ENCODE peak calls at places on chromosomes 2 and 18, in ten cellular contexts. N is fibroblast of lung, A is left lung, Q is heart left ventricle, U is PC-9, K is upper lobe of right lung, R is psoas muscle, O is sigmoid colon, P is uterus, J is heart right ventricle. F is an unnamed sample. For H3K36me3, the result is how much of the 10 kb centered on the place peaks cover.

GRCh38 chr2:199405241-199405640 is 52.5 kb downstream of the SATB2 start:
- DNase-seq in P (no peak), A (no peak), Q (no peak), J (no peak), K (no peak), N (peak), O (no peak), R (no peak), U (no peak), F (no peak)

GRCh38 chr2:64620661-64621060 is 33.1 kb downstream of the SERTAD2 start:
- DNase-seq in A (no peak), J (no peak), Q (no peak), P (no peak), U (no peak), N (no peak), O (no peak), R (no peak), K (no peak), F (no peak)

GRCh38 chr18:79713341-79713740 is 33.7 kb downstream of the CTDP1 start:
- DNase-seq in U (no peak), A (no peak), K (no peak), J (no peak), P (no peak), R (no peak), N (no peak), O (no peak), Q (no peak), F (no peak)

GRCh38 chr2:120570001-120570400 is 165.7 kb upstream of the GLI2 start:
- DNase-seq in J (no peak), Q (no peak), R (no peak), N (no peak), A (no peak), K (no peak), U (no peak), P (no peak), O (no peak), F (no peak)

GRCh38 chr2:10278763-10279471 is 23.8 kb upstream of the HPCAL1 start:
- DNase-seq in A (no peak), R (no peak), O (peak), J (no peak), U (no peak), Q (no peak), P (no peak), N (no peak), K (peak), F (no peak)

GRCh38 chr2:108925735-108926134 is 63.3 kb downstream of the EDAR start:
- DNase-seq in Q (no peak), P (no peak), U (no peak), A (no peak), O (peak), J (no peak), K (no peak), N (no peak), R (no peak), F (no peak)

GRCh38 chr2:69902213-69902922 is 8.6 kb downstream of the SNRNP27 start:
- DNase-seq in J (no peak), R (peak), K (peak), P (no peak), O (no peak), N (no peak), A (peak), Q (peak), U (no peak), F (no peak)

GRCh38 chr2:25041928-25042320 is at the start of gene EFR3B:
- DNase-seq in N (peak), P (peak), O (peak), R (peak), Q (peak), K (peak), J (peak), A (peak), U (peak), F (peak)

GRCh38 chr2:165886487-165887146 is 67.0 kb downstream of the TTC21B start:
- DNase-seq in O (no peak), R (no peak), A (no peak), K (no peak), N (no peak), J (no peak), P (no peak), U (no peak), Q (no peak), F (no peak)

GRCh38 chr18:72555983-72556382 is 11.8 kb upstream of the CBLN2 start:
- DNase-seq in Q (no peak), P (no peak), R (no peak), U (no peak), K (no peak), N (no peak), A (no peak), O (no peak), J (no peak), F (no peak)

GRCh38 chr2:103660523-103660922 is 898.7 kb downstream of the TMEM182 start:
- DNase-seq in O (no peak), A (no peak), R (no peak), N (no peak), P (no peak), J (no peak), U (no peak), K (no peak), Q (no peak), F (no peak)

GRCh38 chr2:30234180-30234971 is 3.0 kb downstream of the LBH start:
- DNase-seq in O (peak), J (no peak), P (peak), U (peak), R (peak), Q (no peak), N (peak), A (no peak), K (no peak), F (peak)

GRCh38 chr2:201715459-201715858 is 17.0 kb upstream of the MPP4 start:
- DNase-seq in P (no peak), R (no peak), N (no peak), A (no peak), Q (no peak), J (no peak), U (no peak), K (no peak), O (no peak), F (no peak)

GRCh38 chr2:169365093-169365483 is 2.8 kb upstream of the LRP2 start:
- DNase-seq in P (no peak), K (no peak), O (no peak), J (no peak), U (no peak), R (no peak), Q (no peak), A (no peak), N (no peak), F (no peak)

GRCh38 chr18:22031581-22031980 is 137.8 kb upstream of the GATA6 start:
- DNase-seq in R (no peak), K (no peak), P (no peak), A (no peak), J (no peak), U (no peak), N (peak), O (no peak), Q (no peak), F (no peak)

GRCh38 chr18:22024924-22025323 is 144.5 kb upstream of the GATA6 start:
- DNase-seq in R (no peak), Q (no peak), O (no peak), U (no peak), A (no peak), K (no peak), P (no peak), N (no peak), J (no peak), F (no peak)

GRCh38 chr18:22021701-22022100 is 147.7 kb upstream of the GATA6 start:
- DNase-seq in A (peak), J (no peak), Q (no peak), N (no peak), O (no peak), K (peak), P (no peak), R (no peak), U (no peak), F (no peak)

GRCh38 chr18:22026889-22027288 is 142.5 kb upstream of the GATA6 start:
- DNase-seq in R (no peak), Q (no peak), P (no peak), N (no peak), O (no peak), U (no peak), K (no peak), J (no peak), A (no peak), F (no peak)

GRCh38 chr18:22026362-22026761 is 143.0 kb upstream of the GATA6 start:
- DNase-seq in P (no peak), O (no peak), Q (no peak), J (no peak), R (peak), A (no peak), K (no peak), U (no peak), N (no peak), F (no peak)
- H3K4me3 ChIP-seq in P (no peak), O (no peak), Q (no peak), J (no peak), R (no peak), A (no peak), K (no peak), U (no peak), N (no peak), F (no peak)

DNA sequence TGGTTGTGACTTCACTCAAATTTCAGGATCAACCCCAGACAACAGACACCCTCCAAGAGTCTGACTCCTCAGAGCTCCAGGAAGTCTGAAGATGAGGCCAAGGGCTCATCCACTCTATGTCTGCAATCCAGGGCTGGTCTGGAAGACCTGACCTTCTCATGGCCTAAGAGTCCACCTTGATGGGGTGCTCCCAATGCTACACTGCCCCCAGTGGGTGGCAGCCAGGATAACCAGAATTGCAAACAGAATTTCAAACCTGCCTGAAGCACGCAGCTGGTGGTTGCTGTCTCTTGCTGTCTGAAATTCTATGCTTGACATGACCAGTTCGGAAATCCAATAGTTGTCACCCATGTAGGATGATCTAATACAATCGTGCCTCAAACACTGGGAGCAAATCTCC is 96.0 kb downstream of the UXS1 start:
- DNase-seq in Q (no peak), K (no peak), O (no peak), R (no peak), N (peak), U (no peak), A (no peak), P (no peak), J (no peak), F (no peak)
- H3K36me3 ChIP-seq in Q (under half), K (under half), O (half or more), R (under half), N (under half), U (under half), A (half or more), P (under half), J (under half), F (under half)

GRCh38 chr2:74849228-74849892 is 15.4 kb downstream of the HK2 start:
- DNase-seq in O (no peak), J (peak), K (peak), R (no peak), U (peak), P (no peak), A (peak), N (no peak), Q (peak), F (peak)
- H3K4me3 ChIP-seq in O (no peak), J (no peak), K (no peak), R (peak), U (peak), P (no peak), A (no peak), N (no peak), Q (no peak), F (peak)

DNA sequence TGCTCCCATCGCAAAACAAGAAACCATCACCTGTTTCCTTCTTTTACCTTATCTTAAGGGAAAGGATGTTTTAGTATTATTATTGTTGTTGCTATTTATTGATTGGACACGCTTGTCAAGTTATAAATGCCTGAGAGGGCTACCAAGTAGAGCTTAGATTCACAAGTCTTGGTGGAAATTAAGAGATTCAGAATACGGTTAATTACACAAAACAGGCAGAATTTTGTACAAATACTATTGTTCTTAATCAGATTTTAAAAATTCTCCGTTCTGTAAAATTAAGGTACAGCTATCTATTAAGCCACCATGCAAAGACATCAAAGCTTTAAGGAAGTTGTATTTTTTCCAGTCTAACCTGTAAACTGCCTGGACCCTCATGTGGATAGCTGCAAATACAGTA is 1.1 kb upstream of the ZNF521 start:
- DNase-seq in N (no peak), O (no peak), K (no peak), R (no peak), J (no peak), A (no peak), U (no peak), Q (no peak), P (no peak), F (no peak)
- H3K36me3 ChIP-seq in N (under half), O (under half), K (under half), R (under half), J (under half), A (under half), U (under half), Q (under half), P (under half), F (under half)

DNA sequence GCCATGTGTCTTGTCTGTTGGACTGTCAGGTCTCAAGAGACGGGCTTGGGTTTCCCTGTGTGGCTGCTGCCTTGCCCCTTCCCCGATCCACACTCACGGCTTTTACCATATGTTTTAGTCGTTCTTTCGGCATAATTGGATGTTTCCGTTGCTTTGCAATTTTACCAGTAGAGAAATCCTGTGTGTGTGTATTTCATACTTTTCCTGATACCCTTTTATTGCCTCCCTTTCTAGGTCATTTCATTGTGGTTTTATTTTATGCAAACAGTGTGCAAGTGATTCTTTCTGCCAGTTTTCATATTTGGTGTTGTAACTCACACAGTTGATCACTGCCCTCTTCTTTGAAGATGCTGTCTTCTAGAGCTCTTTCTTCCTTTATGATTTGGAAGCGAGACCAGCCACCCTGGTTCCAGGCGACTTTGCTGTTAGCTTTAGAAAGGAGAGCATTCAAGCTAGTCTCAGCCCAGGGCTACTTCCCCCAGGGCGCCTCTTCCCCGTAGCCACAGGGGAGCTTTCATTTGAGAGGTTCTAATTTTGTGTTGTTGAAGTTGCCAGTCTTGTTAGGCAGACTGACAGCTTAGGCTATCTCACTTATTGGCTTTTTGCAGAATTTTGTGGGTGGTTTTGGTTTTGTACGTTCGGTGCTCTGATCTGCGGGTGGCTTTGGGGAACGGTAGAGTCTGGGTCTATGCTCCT is 17.0 kb downstream of the SH3BP4 start:
- DNase-seq in U (no peak), O (no peak), Q (no peak), A (no peak), P (no peak), K (no peak), J (no peak), N (no peak), R (no peak), F (no peak)
- H3K4me3 ChIP-seq in U (no peak), O (no peak), Q (no peak), A (no peak), P (no peak), K (no peak), J (no peak), N (no peak), R (no peak), F (no peak)

DNA sequence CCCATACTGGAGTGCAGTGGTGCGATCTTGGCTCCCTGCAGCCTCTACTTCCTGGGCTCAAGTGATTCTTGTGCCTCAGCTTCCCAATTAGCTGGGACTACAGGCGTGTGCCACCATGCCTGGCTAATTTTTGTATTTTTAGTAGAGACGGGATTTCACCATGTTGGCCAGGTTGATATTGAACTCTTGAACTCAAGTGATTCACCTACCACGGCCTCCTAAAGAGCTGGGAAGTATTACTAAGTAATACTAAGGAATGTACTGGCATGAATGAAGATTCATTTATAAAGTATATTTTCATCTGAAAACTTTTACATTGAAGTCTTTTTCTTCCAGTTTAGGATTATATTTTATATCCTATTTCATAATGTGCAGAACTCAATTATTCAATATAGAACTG is 38.1 kb downstream of the NUP35 start:
- DNase-seq in A (no peak), P (no peak), J (no peak), O (no peak), U (no peak), R (no peak), N (peak), K (no peak), Q (no peak), F (no peak)
- H3K36me3 ChIP-seq in A (half or more), P (under half), J (under half), O (under half), U (half or more), R (under half), N (under half), K (half or more), Q (under half), F (under half)

F was measured in CD8-positive, alpha-beta memory T cell.